ENCODE peak calls at places on chromosomes 4 and X, in eight cellular contexts. One of them, this sample, is unnamed.
A peak's percentile ranks its signal among the peaks of the same experiment; 100 is the strongest.

GRCh38 chr4:31290836-31291235 is 570.7 kb downstream of the PCDH7 start:
- DNase-seq in HS-27A: no peak
- DNase-seq in amniotic stem cell: no peak
- DNase-seq in skeletal muscle cell: no peak
- DNase-seq in GM10248: no peak
- DNase-seq in A172: no peak
- DNase-seq in NCI-H2029: no peak
- DNase-seq in T-helper 9 cell: no peak
- DNase-seq in this sample: no peak

GRCh38 chr4:123649644-123650356 is 253.2 kb downstream of the SPRY1 start:
- DNase-seq in HS-27A: no peak
- DNase-seq in amniotic stem cell: peak; percentile 90
- DNase-seq in skeletal muscle cell: peak; percentile 31
- DNase-seq in GM10248: no peak
- DNase-seq in A172: no peak
- DNase-seq in NCI-H2029: peak; percentile 49
- DNase-seq in T-helper 9 cell: no peak
- DNase-seq in this sample: peak; percentile 63

GRCh38 chr4:108188770-108189169 is 20.0 kb upstream of the LEF1 start:
- DNase-seq in HS-27A: no peak
- DNase-seq in amniotic stem cell: no peak
- DNase-seq in skeletal muscle cell: no peak
- DNase-seq in GM10248: no peak
- DNase-seq in A172: no peak
- DNase-seq in NCI-H2029: no peak
- DNase-seq in T-helper 9 cell: no peak
- DNase-seq in this sample: no peak

GRCh38 chr4:137526681-137527080 is 5.6 kb downstream of the PCDH18 start:
- DNase-seq in HS-27A: no peak
- DNase-seq in amniotic stem cell: no peak
- DNase-seq in skeletal muscle cell: no peak
- DNase-seq in GM10248: no peak
- DNase-seq in A172: no peak
- DNase-seq in NCI-H2029: no peak
- DNase-seq in T-helper 9 cell: no peak
- DNase-seq in this sample: no peak

GRCh38 chr4:8101213-8101781 is 57.3 kb downstream of the ABLIM2 start:
- DNase-seq in HS-27A: no peak
- DNase-seq in amniotic stem cell: no peak
- DNase-seq in skeletal muscle cell: peak; percentile 15
- DNase-seq in GM10248: no peak
- DNase-seq in A172: peak; percentile 77
- DNase-seq in NCI-H2029: no peak
- DNase-seq in T-helper 9 cell: no peak
- DNase-seq in this sample: peak; percentile 96

GRCh38 chrX:49178537-49178936 is 6.8 kb downstream of the PLP2 start:
- DNase-seq in HS-27A: no peak
- DNase-seq in amniotic stem cell: no peak
- DNase-seq in skeletal muscle cell: no peak
- DNase-seq in GM10248: no peak
- DNase-seq in A172: no peak
- DNase-seq in NCI-H2029: no peak
- DNase-seq in T-helper 9 cell: no peak
- DNase-seq in this sample: no peak

GRCh38 chrX:34491126-34491525 is 166.0 kb downstream of the TMEM47 start:
- DNase-seq in HS-27A: no peak
- DNase-seq in amniotic stem cell: no peak
- DNase-seq in skeletal muscle cell: no peak
- DNase-seq in GM10248: no peak
- DNase-seq in A172: no peak
- DNase-seq in NCI-H2029: no peak
- DNase-seq in T-helper 9 cell: no peak
- DNase-seq in this sample: no peak

GRCh38 chr4:69075061-69075792 is 21.0 kb upstream of the UGT2B7 start:
- DNase-seq in HS-27A: no peak
- DNase-seq in amniotic stem cell: no peak
- DNase-seq in skeletal muscle cell: no peak
- DNase-seq in GM10248: no peak
- DNase-seq in A172: peak; percentile 38
- DNase-seq in NCI-H2029: no peak
- DNase-seq in T-helper 9 cell: no peak
- DNase-seq in this sample: no peak

GRCh38 chr4:157294575-157294974 is 74.0 kb downstream of the GRIA2 start:
- DNase-seq in HS-27A: no peak
- DNase-seq in amniotic stem cell: no peak
- DNase-seq in skeletal muscle cell: no peak
- DNase-seq in GM10248: no peak
- DNase-seq in A172: no peak
- DNase-seq in NCI-H2029: no peak
- DNase-seq in T-helper 9 cell: no peak
- DNase-seq in this sample: no peak

GRCh38 chr4:51995647-51996046 is 24.5 kb downstream of the LRRC66 start:
- DNase-seq in HS-27A: no peak
- DNase-seq in amniotic stem cell: no peak
- DNase-seq in skeletal muscle cell: no peak
- DNase-seq in GM10248: no peak
- DNase-seq in A172: no peak
- DNase-seq in NCI-H2029: no peak
- DNase-seq in T-helper 9 cell: no peak
- DNase-seq in this sample: no peak

GRCh38 chrX:42714981-42715688 is 62.8 kb downstream of the PPP1R2C start:
- DNase-seq in HS-27A: no peak
- DNase-seq in amniotic stem cell: peak; percentile 3
- DNase-seq in skeletal muscle cell: no peak
- DNase-seq in GM10248: no peak
- DNase-seq in A172: peak; percentile 13
- DNase-seq in NCI-H2029: no peak
- DNase-seq in T-helper 9 cell: peak; percentile 11
- DNase-seq in this sample: no peak

GRCh38 chrX:54178100-54178940 is 4.7 kb downstream of the FAM120C start:
- DNase-seq in HS-27A: no peak
- DNase-seq in amniotic stem cell: peak; percentile 2
- DNase-seq in skeletal muscle cell: peak; percentile 61
- DNase-seq in GM10248: no peak
- DNase-seq in A172: peak; percentile 73
- DNase-seq in NCI-H2029: no peak
- DNase-seq in T-helper 9 cell: no peak
- DNase-seq in this sample: no peak

GRCh38 chrX:19595036-19595435 is 79.7 kb upstream of the MAP3K15 start:
- DNase-seq in HS-27A: no peak
- DNase-seq in amniotic stem cell: no peak
- DNase-seq in skeletal muscle cell: no peak
- DNase-seq in GM10248: no peak
- DNase-seq in A172: no peak
- DNase-seq in NCI-H2029: no peak
- DNase-seq in T-helper 9 cell: no peak
- DNase-seq in this sample: no peak

GRCh38 chr4:113293043-113293560 is 243.6 kb downstream of the ANK2 start:
- DNase-seq in HS-27A: no peak
- DNase-seq in amniotic stem cell: no peak
- DNase-seq in skeletal muscle cell: peak; percentile 35
- DNase-seq in GM10248: no peak
- DNase-seq in A172: no peak
- DNase-seq in NCI-H2029: no peak
- DNase-seq in T-helper 9 cell: no peak
- DNase-seq in this sample: no peak

GRCh38 chrX:15973299-15973698 is 118.7 kb upstream of the AP1S2 start:
- DNase-seq in HS-27A: no peak
- DNase-seq in amniotic stem cell: no peak
- DNase-seq in skeletal muscle cell: no peak
- DNase-seq in GM10248: peak; percentile 24
- DNase-seq in A172: peak; percentile 62
- DNase-seq in NCI-H2029: no peak
- DNase-seq in T-helper 9 cell: peak; percentile 0
- DNase-seq in this sample: no peak

GRCh38 chr4:118099106-118099505 is 64.8 kb downstream of the NDST3 start:
- DNase-seq in HS-27A: no peak
- DNase-seq in amniotic stem cell: no peak
- DNase-seq in skeletal muscle cell: no peak
- DNase-seq in GM10248: no peak
- DNase-seq in A172: no peak
- DNase-seq in NCI-H2029: no peak
- DNase-seq in T-helper 9 cell: no peak
- DNase-seq in this sample: no peak

GRCh38 chr4:25320374-25321172 is 8.0 kb downstream of the ZCCHC4 start:
- DNase-seq in HS-27A: no peak
- DNase-seq in amniotic stem cell: no peak
- DNase-seq in skeletal muscle cell: peak; percentile 90
- DNase-seq in GM10248: peak; percentile 42
- DNase-seq in A172: peak; percentile 43
- DNase-seq in NCI-H2029: no peak
- DNase-seq in T-helper 9 cell: no peak
- DNase-seq in this sample: no peak

GRCh38 chrX:31168596-31168995 is 96.8 kb upstream of the FTHL17 start:
- DNase-seq in HS-27A: no peak
- DNase-seq in amniotic stem cell: no peak
- DNase-seq in skeletal muscle cell: no peak
- DNase-seq in GM10248: peak; percentile 10
- DNase-seq in A172: no peak
- DNase-seq in NCI-H2029: no peak
- DNase-seq in T-helper 9 cell: no peak
- DNase-seq in this sample: no peak

GRCh38 chr4:142160509-142160908 is 524.1 kb downstream of the IL15 start:
- DNase-seq in HS-27A: no peak
- DNase-seq in amniotic stem cell: no peak
- DNase-seq in skeletal muscle cell: no peak
- DNase-seq in GM10248: no peak
- DNase-seq in A172: no peak
- DNase-seq in NCI-H2029: no peak
- DNase-seq in T-helper 9 cell: no peak
- DNase-seq in this sample: no peak

GRCh38 chr4:18676136-18676922 is 654.8 kb upstream of the LCORL start:
- DNase-seq in HS-27A: no peak
- DNase-seq in amniotic stem cell: no peak
- DNase-seq in skeletal muscle cell: no peak
- DNase-seq in GM10248: no peak
- DNase-seq in A172: no peak
- DNase-seq in NCI-H2029: no peak
- DNase-seq in T-helper 9 cell: no peak
- DNase-seq in this sample: no peak

GRCh38 chr4:173508386-173509002 is 21.5 kb downstream of the HAND2 start:
- DNase-seq in HS-27A: no peak
- DNase-seq in amniotic stem cell: no peak
- DNase-seq in skeletal muscle cell: no peak
- DNase-seq in GM10248: no peak
- DNase-seq in A172: no peak
- DNase-seq in NCI-H2029: no peak
- DNase-seq in T-helper 9 cell: no peak
- DNase-seq in this sample: no peak

GRCh38 chr4:54940996-54941395 is 184.4 kb downstream of the KDR start:
- DNase-seq in HS-27A: no peak
- DNase-seq in amniotic stem cell: no peak
- DNase-seq in skeletal muscle cell: no peak
- DNase-seq in GM10248: no peak
- DNase-seq in A172: no peak
- DNase-seq in NCI-H2029: no peak
- DNase-seq in T-helper 9 cell: no peak
- DNase-seq in this sample: no peak

GRCh38 chr4:40241936-40242590 is 45.2 kb downstream of the RHOH start:
- DNase-seq in HS-27A: no peak
- DNase-seq in amniotic stem cell: no peak
- DNase-seq in skeletal muscle cell: no peak
- DNase-seq in GM10248: no peak
- DNase-seq in A172: no peak
- DNase-seq in NCI-H2029: no peak
- DNase-seq in T-helper 9 cell: no peak
- DNase-seq in this sample: no peak